ENCODE peak calls at places on chromosomes 3 and 15, in nine cellular contexts. Y, L, V, R, D, T, M, O and C are unnamed samples.

GRCh38 chr3:48561045-48561736 is 2.4 kb downstream of the UCN2 start:
- DNase-seq in M (peak; percentile 38), T (peak; percentile 64), L (peak; percentile 92), O (peak; percentile 71), R (no peak), Y (peak; percentile 89), V (peak; percentile 78), D (peak; percentile 81), C (peak; percentile 63)

GRCh38 chr3:52086939-52087675 is 30.7 kb upstream of the DUSP7 start:
- DNase-seq in O (no peak), M (no peak), V (no peak), D (peak; percentile 34), R (peak; percentile 38), T (peak; percentile 56), L (no peak), Y (no peak), C (no peak)

GRCh38 chr3:128649264-128649663 is 1.4 kb downstream of the RPN1 start:
- DNase-seq in M (no peak), D (peak; percentile 61), T (no peak), R (no peak), V (no peak), O (no peak), L (no peak), Y (peak; percentile 7), C (peak; percentile 5)

GRCh38 chr3:104916971-104917370 is 449.7 kb upstream of the ALCAM start:
- DNase-seq in Y (no peak), V (no peak), L (no peak), T (peak; percentile 55), M (no peak), D (no peak), R (no peak), O (no peak), C (peak; percentile 37)

GRCh38 chr3:188583476-188584161 is 429.7 kb downstream of the LPP start:
- DNase-seq in R (no peak), T (peak; percentile 29), Y (no peak), V (no peak), D (no peak), M (no peak), L (no peak), O (peak; percentile 34), C (no peak)

GRCh38 chr15:64162478-64162868 is 349 bp downstream of the PPIB start:
- DNase-seq in V (peak; percentile 44), T (no peak), R (no peak), O (no peak), L (no peak), M (no peak), D (no peak), Y (no peak), C (no peak)

GRCh38 chr3:126126811-126127431 is 43.0 kb upstream of the SLC41A3 start:
- DNase-seq in V (no peak), R (no peak), T (no peak), D (no peak), L (no peak), O (no peak), Y (peak; percentile 51), M (no peak), C (no peak)

GRCh38 chr3:126433496-126434263 is 39.0 kb downstream of the CFAP100 start:
- DNase-seq in L (no peak), T (no peak), O (no peak), R (no peak), M (no peak), Y (no peak), V (no peak), D (no peak), C (no peak)

GRCh38 chr3:136559896-136560295 is 192.3 kb downstream of the STAG1 start:
- DNase-seq in Y (no peak), L (peak; percentile 54), V (no peak), M (peak; percentile 7), R (no peak), O (no peak), D (peak; percentile 11), T (no peak), C (no peak)

GRCh38 chr3:24012589-24013257 is 67.6 kb downstream of the NR1D2 start:
- DNase-seq in O (no peak), L (no peak), V (no peak), R (no peak), M (no peak), T (no peak), D (no peak), Y (no peak), C (no peak)

GRCh38 chr3:126439346-126439967 is 36.2 kb downstream of the ZXDC start:
- DNase-seq in D (no peak), L (no peak), Y (no peak), T (no peak), M (no peak), R (no peak), O (no peak), V (no peak), C (no peak)

GRCh38 chr15:52681441-52681840 is 2.3 kb upstream of the ATOSA start:
- DNase-seq in L (no peak), T (no peak), O (no peak), M (no peak), Y (no peak), V (no peak), R (no peak), D (no peak), C (no peak)

GRCh38 chr15:76197703-76198455 is 113.4 kb downstream of the ETFA start:
- DNase-seq in Y (no peak), L (no peak), D (peak; percentile 64), T (no peak), R (no peak), O (no peak), M (no peak), V (no peak), C (no peak)

GRCh38 chr15:63610209-63610841 is 13.1 kb downstream of the FBXL22 start:
- DNase-seq in R (peak; percentile 72), T (peak; percentile 82), M (peak; percentile 43), V (peak; percentile 78), D (peak; percentile 90), O (peak; percentile 87), L (peak; percentile 91), Y (peak; percentile 91), C (peak; percentile 81)

GRCh38 chr3:193605876-193606275 is 12.9 kb downstream of the OPA1 start:
- DNase-seq in O (peak; percentile 82), D (peak; percentile 72), M (peak; percentile 29), V (peak; percentile 69), L (peak; percentile 92), Y (peak; percentile 80), R (peak; percentile 64), T (peak; percentile 65), C (peak; percentile 50)

GRCh38 chr3:111373239-111373638 is 168.8 kb upstream of the CD96 start:
- DNase-seq in Y (no peak), L (no peak), D (no peak), V (no peak), T (no peak), M (no peak), O (no peak), R (no peak), C (no peak)

GRCh38 chr15:44537728-44538240 is 837 bp downstream of the EIF3J start:
- DNase-seq in D (no peak), L (peak; percentile 60), Y (no peak), R (no peak), V (peak; percentile 50), M (no peak), T (peak; percentile 43), O (peak; percentile 47), C (peak; percentile 60)

DNA sequence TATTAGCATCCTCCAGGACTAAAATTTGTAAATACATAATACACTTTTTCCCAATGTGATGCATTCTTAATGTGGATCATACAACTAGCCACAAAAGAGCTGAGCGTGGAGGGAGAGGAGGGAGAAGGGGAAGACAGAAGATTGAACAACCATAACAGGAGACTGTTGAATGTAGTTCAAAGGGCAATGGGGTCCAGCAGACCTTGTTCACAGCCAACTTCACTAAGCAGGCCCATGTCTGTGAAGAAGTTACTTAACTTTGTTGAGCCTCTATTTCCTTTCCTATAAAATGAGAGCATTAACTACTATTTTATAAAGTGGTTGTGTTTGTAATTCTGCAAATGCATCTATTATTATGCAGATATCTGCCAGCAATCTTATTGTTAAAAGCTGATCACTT is 13.3 kb downstream of the NCEH1 start:
- DNase-seq in Y (no peak), R (no peak), M (no peak), O (no peak), D (no peak), V (no peak), L (no peak), T (no peak), C (no peak)
- H2AFZ ChIP-seq in Y (no peak overlapping the region), R (no peak overlapping the region), M (no peak overlapping the region), O (no peak overlapping the region), D (no peak overlapping the region), V (no peak overlapping the region), L (no peak overlapping the region), T (no peak overlapping the region), C (no peak overlapping the region)

GRCh38 chr3:183629546-183630301 is 5.7 kb upstream of the KLHL24 start:
- DNase-seq in T (no peak), O (no peak), Y (no peak), R (no peak), V (peak; percentile 60), D (no peak), M (no peak), L (peak; percentile 21), C (no peak)

GRCh38 chr3:183631715-183632114 is 3.7 kb upstream of the KLHL24 start:
- DNase-seq in V (no peak), L (no peak), D (no peak), M (no peak), O (no peak), T (no peak), R (no peak), Y (no peak), C (no peak)

DNA sequence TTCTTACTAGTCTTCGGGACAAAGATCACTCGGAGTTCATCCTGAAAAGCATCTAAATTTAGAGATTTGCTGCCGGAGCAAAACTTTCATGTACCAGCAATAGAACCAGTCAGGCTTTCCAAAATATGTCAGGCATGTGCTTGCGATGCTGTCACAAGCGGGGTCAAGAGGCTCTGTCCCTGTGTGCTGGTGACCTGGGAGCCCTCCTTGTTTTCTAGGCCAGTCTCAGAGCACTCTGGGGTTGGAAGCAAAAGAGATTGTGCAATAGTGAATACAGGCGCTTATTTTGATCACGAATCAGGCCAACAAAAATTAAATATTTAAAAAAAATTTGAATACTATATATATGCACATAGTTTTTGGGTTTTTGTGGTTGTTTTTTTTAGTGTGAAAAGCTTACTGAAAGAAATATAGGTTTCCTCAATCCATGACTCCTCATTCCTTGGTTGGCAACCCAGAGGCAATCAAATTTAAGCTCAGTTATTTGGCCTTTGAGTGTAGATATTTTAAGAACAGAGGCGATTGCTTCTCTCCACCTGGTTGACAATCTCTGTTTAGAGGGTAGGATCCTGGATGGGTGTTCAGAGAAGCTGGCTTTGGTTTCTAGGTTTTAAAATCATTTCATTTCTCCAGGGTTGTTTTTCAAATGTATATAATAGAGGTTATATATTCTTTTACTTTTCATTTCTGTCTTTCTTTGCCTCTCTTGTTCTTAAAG is 8.4 kb upstream of the KLHL24 start:
- DNase-seq in R (no peak), M (no peak), Y (no peak), L (no peak), D (no peak), V (no peak), O (no peak), T (no peak), C (no peak)
- H2AFZ ChIP-seq in R (no peak overlapping the region), M (no peak overlapping the region), Y (no peak overlapping the region), L (no peak overlapping the region), D (no peak overlapping the region), V (no peak overlapping the region), O (no peak overlapping the region), T (peak overlapping the region; percentile 43), C (no peak overlapping the region)

GRCh38 chr3:195441476-195441970 is 1.3 kb downstream of the ACAP2 start:
- DNase-seq in T (peak; percentile 11), M (no peak), O (peak; percentile 64), D (peak; percentile 49), R (no peak), V (no peak), L (no peak), Y (peak; percentile 58), C (no peak)
- H2AFZ ChIP-seq in T (peak overlapping the region; percentile 97), M (peak overlapping the region; percentile 27), O (peak overlapping the region; percentile 50), D (peak overlapping the region; percentile 95), R (peak overlapping the region; percentile 91), V (peak overlapping the region; percentile 83), L (peak overlapping the region; percentile 95), Y (peak overlapping the region; percentile 90), C (peak overlapping the region; percentile 28)

GRCh38 chr3:3196148-3196861 is 16.8 kb upstream of the CRBN start:
- DNase-seq in O (peak; percentile 35), D (peak; percentile 25), R (peak; percentile 14), Y (peak; percentile 48), L (peak; percentile 52), T (no peak), M (no peak), V (peak; percentile 48), C (no peak)
- H2AFZ ChIP-seq in O (no peak overlapping the region), D (no peak overlapping the region), R (no peak overlapping the region), Y (no peak overlapping the region), L (no peak overlapping the region), T (no peak overlapping the region), M (no peak overlapping the region), V (peak overlapping the region; percentile 28), C (no peak overlapping the region)